ENCODE peak calls at places on chromosomes 12 and 14, in four cellular contexts. U is body of pancreas; H is stimulated activated CD4-positive, alpha-beta T cell treated with anti-CD3 and anti-CD28 coated beads, Interleukin-1b, Interleukin-23, amount 100 ng/mL, for 4 hours; S is activated CD4-positive, alpha-beta T cell treated with anti-CD3 and anti-CD28 coated beads for 1 hour. D is an unnamed sample.

GRCh38 chr14:31802838-31803237 is 241.6 kb downstream of the NUBPL start:
- DNase-seq in S (no peak), U (no peak), H (no peak), D (no peak)

GRCh38 chr12:69934011-69934410 is 109.0 kb downstream of the MYRFL start:
- DNase-seq in H (no peak), U (no peak), S (no peak), D (no peak)

GRCh38 chr12:63440063-63440462 is 228.2 kb downstream of the DPY19L2 start:
- DNase-seq in U (no peak), H (no peak), S (no peak), D (peak; percentile 66)

GRCh38 chr14:24231263-24232120 is 675 bp downstream of the NEDD8 start:
- DNase-seq in S (no peak), H (no peak), U (no peak), D (peak; percentile 13)

GRCh38 chr14:23056956-23057756 is at the start of gene CDH24:
- DNase-seq in S (peak; percentile 60), H (peak; percentile 58), U (peak; percentile 76), D (no peak)

GRCh38 chr14:95327558-95328374 is 8.1 kb upstream of the CLMN start:
- DNase-seq in S (no peak), U (no peak), H (no peak), D (no peak)

GRCh38 chr14:65110525-65110924 is 8.2 kb upstream of the MAX start:
- DNase-seq in U (no peak), S (no peak), H (no peak), D (no peak)

GRCh38 chr14:34301107-34301734 is 160.8 kb downstream of the SPTSSA start:
- DNase-seq in U (peak; percentile 25), S (no peak), H (no peak), D (peak; percentile 9)

GRCh38 chr12:1204581-1205121 is 213.6 kb downstream of the ERC1 start:
- DNase-seq in H (no peak), U (no peak), S (no peak), D (no peak)

GRCh38 chr12:110424237-110424636 is 20.7 kb upstream of the ANAPC7 start:
- DNase-seq in U (no peak), S (no peak), H (no peak), D (no peak)

GRCh38 chr14:106174206-106174605 is 647.8 kb downstream of the TMEM121 start:
- DNase-seq in U (no peak), S (peak; percentile 30), H (peak; percentile 14), D (no peak)

GRCh38 chr12:131055093-131055465 is 101.4 kb downstream of the ADGRD1 start:
- DNase-seq in U (no peak), S (no peak), H (no peak), D (no peak)

GRCh38 chr12:89345830-89346740 is 6.2 kb downstream of the DUSP6 start:
- DNase-seq in H (no peak), S (no peak), U (peak; percentile 63), D (peak; percentile 97)

GRCh38 chr12:46524778-46525177 is 152.2 kb upstream of the SLC38A2 start:
- DNase-seq in S (no peak), U (peak; percentile 65), H (no peak), D (no peak)

GRCh38 chr12:6201775-6202292 is 1.6 kb downstream of the CD9 start:
- DNase-seq in U (no peak), H (no peak), S (no peak), D (no peak)

GRCh38 chr12:100317371-100317770 is 39.5 kb upstream of the SLC17A8 start:
- DNase-seq in U (no peak), S (no peak), H (no peak), D (no peak)

GRCh38 chr12:76531056-76531455 is 28.5 kb downstream of the OSBPL8 start:
- DNase-seq in U (no peak), H (no peak), S (no peak), D (no peak)

GRCh38 chr14:34853041-34853440 is 22.1 kb downstream of the BAZ1A start:
- DNase-seq in S (no peak), U (no peak), H (no peak), D (no peak)

GRCh38 chr12:52182898-52183543 is 8.8 kb downstream of the KRT80 start:
- DNase-seq in U (peak; percentile 33), S (no peak), H (no peak), D (peak; percentile 34)

GRCh38 chr12:29519585-29520182 is 22.2 kb upstream of the OVCH1 start:
- DNase-seq in U (no peak), H (no peak), S (no peak), D (peak; percentile 24)

GRCh38 chr12:121611306-121611705 is 15.0 kb upstream of the ORAI1 start:
- DNase-seq in H (no peak), S (no peak), U (peak; percentile 14), D (peak; percentile 25)

GRCh38 chr12:8648598-8649205 is 13.9 kb downstream of the MFAP5 start:
- DNase-seq in U (no peak), S (no peak), H (peak; percentile 23), D (no peak)

D was measured in NCI-H146.